ENCODE peak calls at places on chromosomes 7 and 10, in seven cellular contexts. S is IMR-90, R is esophagus squamous epithelium, L is Peyer's patch, W is spleen, I is uterus, Q is body of pancreas. A is an unnamed sample.
A peak's percentile ranks its signal among the peaks of the same experiment; 100 is the strongest.

GRCh38 chr10:125782661-125783060 is 7.0 kb upstream of the MMP21 start:
- DNase-seq in S (peak; percentile 4), R (no peak), L (no peak), W (no peak), I (no peak), Q (no peak), A (no peak)

GRCh38 chr7:388023-388355 is 98.0 kb downstream of the FOXL3 start:
- DNase-seq in S (no peak), R (no peak), L (no peak), W (no peak), I (no peak), Q (no peak), A (no peak)

GRCh38 chr7:133197972-133198544 is 54.8 kb upstream of the EXOC4 start:
- DNase-seq in S (no peak), R (no peak), L (no peak), W (no peak), I (no peak), Q (no peak), A (no peak)

GRCh38 chr10:6053303-6053702 is 8.9 kb downstream of the IL2RA start:
- DNase-seq in S (no peak), R (no peak), L (peak; percentile 15), W (no peak), I (no peak), Q (no peak), A (no peak)

GRCh38 chr7:100640438-100641410 is 628 bp downstream of the TFR2 start:
- DNase-seq in S (no peak), R (no peak), L (no peak), W (no peak), I (no peak), Q (no peak), A (peak; percentile 84)

GRCh38 chr7:134741901-134742635 is 37.4 kb upstream of the CALD1 start:
- DNase-seq in S (peak; percentile 82), R (no peak), L (no peak), W (no peak), I (peak; percentile 32), Q (no peak), A (no peak)

GRCh38 chr10:5147255-5147980 is 37.5 kb downstream of the AKR1C8 start:
- DNase-seq in S (no peak), R (no peak), L (no peak), W (no peak), I (no peak), Q (peak; percentile 66), A (peak; percentile 3)

GRCh38 chr7:134771889-134772288 is 7.5 kb upstream of the CALD1 start:
- DNase-seq in S (no peak), R (no peak), L (no peak), W (no peak), I (no peak), Q (no peak), A (no peak)

GRCh38 chr7:143434660-143435059 is 8.6 kb upstream of the TAS2R60 start:
- DNase-seq in S (peak; percentile 41), R (peak; percentile 6), L (no peak), W (no peak), I (no peak), Q (no peak), A (no peak)

GRCh38 chr7:50069613-50070012 is 23.4 kb downstream of the ZPBP start:
- DNase-seq in S (no peak), R (no peak), L (peak; percentile 36), W (peak; percentile 79), I (no peak), Q (peak; percentile 31), A (no peak)

GRCh38 chr7:16754869-16755317 is 1.3 kb downstream of the TSPAN13 start:
- DNase-seq in S (no peak), R (no peak), L (no peak), W (no peak), I (no peak), Q (no peak), A (peak; percentile 61)

GRCh38 chr10:34236927-34237326 is 578.2 kb downstream of the PARD3 start:
- DNase-seq in S (peak; percentile 69), R (no peak), L (no peak), W (no peak), I (no peak), Q (no peak), A (no peak)

GRCh38 chr10:79192677-79193003 is 123.9 kb downstream of the ZMIZ1 start:
- DNase-seq in S (peak; percentile 73), R (no peak), L (no peak), W (no peak), I (no peak), Q (no peak), A (no peak)

GRCh38 chr10:101095550-101096213 is 33.9 kb downstream of the KAZALD1 start:
- DNase-seq in S (peak; percentile 44), R (no peak), L (peak; percentile 61), W (peak; percentile 82), I (no peak), Q (peak; percentile 81), A (peak; percentile 53)

GRCh38 chr7:95264225-95264927 is 60.0 kb downstream of the PON1 start:
- DNase-seq in S (peak; percentile 41), R (no peak), L (no peak), W (no peak), I (no peak), Q (no peak), A (no peak)

GRCh38 chr10:105742184-105742583 is 1101.1 kb downstream of the SORCS3 start:
- DNase-seq in S (no peak), R (no peak), L (no peak), W (no peak), I (no peak), Q (peak; percentile 68), A (no peak)

GRCh38 chr10:76456190-76456589 is 1024.8 kb downstream of the LRMDA start:
- DNase-seq in S (no peak), R (no peak), L (no peak), W (no peak), I (peak; percentile 64), Q (no peak), A (no peak)

GRCh38 chr10:90674927-90675326 is 182.9 kb downstream of the HTR7 start:
- DNase-seq in S (peak; percentile 86), R (no peak), L (no peak), W (no peak), I (no peak), Q (no peak), A (no peak)

GRCh38 chr10:58701398-58702135 is 188.9 kb downstream of the BICC1 start:
- DNase-seq in S (peak; percentile 81), R (no peak), L (no peak), W (no peak), I (peak; percentile 59), Q (no peak), A (no peak)

GRCh38 chr10:30433286-30433778 is 652 bp upstream of the MAP3K8 start:
- DNase-seq in S (peak; percentile 67), R (peak; percentile 45), L (peak; percentile 69), W (peak; percentile 92), I (peak; percentile 84), Q (peak; percentile 73), A (peak; percentile 76)

GRCh38 chr10:52746169-52746568 is 26.4 kb downstream of the MBL2 start:
- DNase-seq in S (no peak), R (no peak), L (no peak), W (no peak), I (no peak), Q (no peak), A (no peak)

GRCh38 chr10:1611936-1612550 is 125.3 kb downstream of the ADARB2 start:
- DNase-seq in S (no peak), R (no peak), L (no peak), W (peak; percentile 54), I (no peak), Q (no peak), A (no peak)

GRCh38 chr10:13382759-13383753 is 35.0 kb upstream of the SEPHS1 start:
- DNase-seq in S (no peak), R (no peak), L (no peak), W (no peak), I (no peak), Q (peak; percentile 54), A (no peak)

GRCh38 chr7:16693601-16694318 is 47.8 kb downstream of the BZW2 start:
- DNase-seq in S (peak; percentile 20), R (no peak), L (no peak), W (no peak), I (no peak), Q (no peak), A (no peak)

GRCh38 chr10:29377333-29377961 is 88.6 kb downstream of the LYZL1 start:
- DNase-seq in S (peak; percentile 42), R (no peak), L (no peak), W (no peak), I (no peak), Q (no peak), A (peak; percentile 4)

GRCh38 chr10:121057291-121057690 is 206.1 kb downstream of the WDR11 start:
- DNase-seq in S (no peak), R (no peak), L (no peak), W (no peak), I (no peak), Q (no peak), A (no peak)

GRCh38 chr7:25851332-25852248 is 300.4 kb upstream of the NFE2L3 start:
- DNase-seq in S (peak; percentile 76), R (no peak), L (peak; percentile 63), W (peak; percentile 87), I (peak; percentile 93), Q (peak; percentile 83), A (peak; percentile 56)

GRCh38 chr7:116585392-116585791 is 60.6 kb downstream of the CAV1 start:
- DNase-seq in S (no peak), R (no peak), L (no peak), W (no peak), I (no peak), Q (no peak), A (no peak)

GRCh38 chr10:22246680-22247391 is 29.0 kb upstream of the EBLN1 start:
- DNase-seq in S (peak; percentile 34), R (no peak), L (no peak), W (no peak), I (no peak), Q (no peak), A (peak; percentile 45)

GRCh38 chr10:21087476-21087875 is 190.4 kb upstream of the NEBL start:
- DNase-seq in S (no peak), R (no peak), L (no peak), W (no peak), I (no peak), Q (no peak), A (no peak)

GRCh38 chr7:29988391-29989256 is 977 bp downstream of the SCRN1 start:
- DNase-seq in S (peak; percentile 73), R (no peak), L (peak; percentile 52), W (peak; percentile 93), I (peak; percentile 49), Q (peak; percentile 51), A (peak; percentile 58)
- TF ChIP-seq POLR2A in S (no peak), R (no peak), L (no peak), W (no peak), I (no peak), Q (no peak), A (peak; percentile 40)

GRCh38 chr7:139367438-139368155 is 7.9 kb downstream of the LUC7L2 start:
- DNase-seq in S (no peak), R (no peak), L (no peak), W (no peak), I (no peak), Q (no peak), A (no peak)
- TF ChIP-seq POLR2A in S (no peak), R (no peak), L (no peak), W (no peak), I (no peak), Q (no peak), A (no peak)

GRCh38 chr10:108307925-108308312 is 1143.4 kb upstream of the SORCS1 start:
- DNase-seq in S (no peak), R (no peak), L (no peak), W (no peak), I (no peak), Q (peak; percentile 13), A (no peak)
- TF ChIP-seq POLR2A in S (no peak), R (no peak), L (no peak), W (no peak), I (no peak), Q (no peak), A (no peak)

GRCh38 chr7:5822742-5823503 is 41.5 kb upstream of the RNF216 start:
- DNase-seq in S (peak; percentile 85), R (peak; percentile 87), L (peak; percentile 98), W (peak; percentile 100), I (peak; percentile 94), Q (peak; percentile 95), A (peak; percentile 95)
- TF ChIP-seq POLR2A in S (no peak), R (no peak), L (peak; percentile 9), W (no peak), I (peak; percentile 36), Q (peak; percentile 63), A (peak; percentile 46)